ENCODE peak calls at places on chromosomes 6 and 20, in five cellular contexts. Q is GM12864, X is spleen, S is astrocyte of the spinal cord, D is heart right ventricle. V is an unnamed sample.

GRCh38 chr20:13119583-13119982 is 101.5 kb upstream of the ISM1 start:
- DNase-seq in S (peak; percentile 66), Q (no peak), X (no peak), D (no peak), V (peak; percentile 39)

GRCh38 chr6:98433325-98433724 is 401.0 kb upstream of the POU3F2 start:
- DNase-seq in S (no peak), Q (no peak), D (no peak), X (no peak), V (no peak)

GRCh38 chr6:22556298-22556697 is 13.1 kb upstream of the HDGFL1 start:
- DNase-seq in X (no peak), S (no peak), D (no peak), Q (no peak), V (no peak)

GRCh38 chr20:45823949-45824835 is 2.9 kb downstream of the TNNC2 start:
- DNase-seq in X (peak; percentile 85), D (peak; percentile 60), S (peak; percentile 39), Q (no peak), V (peak; percentile 65)

GRCh38 chr6:41255638-41256246 is 27.6 kb downstream of the TREML4 start:
- DNase-seq in D (no peak), S (no peak), Q (no peak), X (no peak), V (no peak)

GRCh38 chr6:153947817-153948447 is 91.1 kb upstream of the OPRM1 start:
- DNase-seq in Q (no peak), D (no peak), X (no peak), S (peak; percentile 5), V (peak; percentile 10)

GRCh38 chr6:157259443-157259842 is 63.9 kb downstream of the TMEM242 start:
- DNase-seq in Q (no peak), D (no peak), X (peak; percentile 39), S (no peak), V (no peak)

GRCh38 chr6:159953091-159953581 is 15.7 kb upstream of the IGF2R start:
- DNase-seq in S (peak; percentile 33), D (peak; percentile 55), Q (no peak), X (peak; percentile 84), V (no peak)

GRCh38 chr6:3623451-3624267 is 127.9 kb downstream of the PXDC1 start:
- DNase-seq in Q (no peak), S (no peak), X (peak; percentile 33), D (no peak), V (no peak)

GRCh38 chr6:51199272-51199671 is 380.6 kb downstream of the TFAP2B start:
- DNase-seq in D (no peak), Q (no peak), X (no peak), S (no peak), V (no peak)

GRCh38 chr6:146968041-146968760 is 236.0 kb upstream of the STXBP5 start:
- DNase-seq in Q (no peak), D (no peak), S (peak; percentile 86), X (no peak), V (no peak)

GRCh38 chr6:136446579-136447182 is 103.5 kb downstream of the MAP7 start:
- DNase-seq in S (no peak), X (no peak), D (no peak), Q (no peak), V (no peak)

GRCh38 chr6:56259163-56259562 is 11.8 kb upstream of the COL21A1 start:
- DNase-seq in Q (no peak), D (no peak), X (no peak), S (no peak), V (no peak)

GRCh38 chr6:36139431-36139830 is 9.1 kb downstream of the MAPK13 start:
- DNase-seq in D (no peak), S (no peak), Q (no peak), X (no peak), V (no peak)
- TF ChIP-seq CTCF in D (no peak), S (peak; percentile 20), Q (peak; percentile 42), X (no peak), V (no peak)

GRCh38 chr6:31597006-31597405 is 4.2 kb upstream of the NCR3 start:
- DNase-seq in D (no peak), S (peak; percentile 30), Q (no peak), X (no peak), V (no peak)
- TF ChIP-seq CTCF in D (peak; percentile 26), S (peak; percentile 42), Q (peak; percentile 66), X (peak; percentile 45), V (peak; percentile 36)

GRCh38 chr6:165890404-165890735 is 227.3 kb upstream of the PDE10A start:
- DNase-seq in D (no peak), X (no peak), Q (no peak), S (no peak), V (no peak)
- TF ChIP-seq CTCF in D (no peak), X (no peak), Q (no peak), S (no peak), V (no peak)

GRCh38 chr20:44268802-44269201 is 21.7 kb downstream of the GDAP1L1 start:
- DNase-seq in S (no peak), D (no peak), Q (no peak), X (no peak), V (no peak)

GRCh38 chr20:44274303-44275017 is 27.4 kb downstream of the GDAP1L1 start:
- DNase-seq in D (no peak), S (no peak), Q (no peak), X (no peak), V (no peak)

GRCh38 chr20:44273231-44274215 is 26.4 kb downstream of the GDAP1L1 start:
- DNase-seq in X (no peak), Q (no peak), S (no peak), D (no peak), V (peak; percentile 57)

DNA sequence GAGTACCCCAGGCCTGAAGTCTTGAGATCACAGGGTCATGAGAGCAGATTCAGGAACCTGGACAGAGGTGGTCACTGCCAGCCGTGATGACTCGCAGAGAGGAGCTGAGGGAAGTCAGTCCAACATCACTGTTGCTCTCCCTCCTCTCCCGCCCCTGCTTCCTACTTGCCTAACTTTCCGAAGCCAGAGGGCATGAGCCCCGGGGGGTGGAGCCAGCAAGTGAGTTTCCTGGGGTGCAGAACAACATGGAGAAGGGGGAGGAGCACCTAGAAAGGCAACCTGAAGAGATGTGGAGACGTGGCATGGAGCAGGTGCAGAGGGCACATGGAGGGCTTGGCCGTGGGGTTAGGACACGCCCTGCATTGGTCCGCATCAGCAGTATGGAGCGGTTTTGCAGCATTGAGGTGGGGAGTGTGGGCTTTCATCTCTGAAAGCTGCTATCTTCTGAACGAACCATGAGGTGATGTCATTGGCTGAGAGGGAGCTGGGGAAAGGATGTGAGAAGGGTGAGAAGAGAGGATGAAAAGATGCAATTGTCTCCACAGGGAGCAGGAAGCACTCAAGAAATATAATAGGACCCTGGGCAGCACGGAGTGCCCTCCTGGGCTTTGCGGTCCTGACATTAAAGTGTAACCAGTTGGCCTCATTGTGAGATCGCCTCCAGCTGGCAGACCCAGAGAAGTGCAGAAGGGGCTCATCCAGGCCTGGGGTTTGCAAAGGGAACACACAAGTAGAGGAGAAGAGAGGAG is 25.0 kb downstream of the GDAP1L1 start:
- DNase-seq in X (no peak), D (no peak), Q (no peak), S (no peak), V (no peak)
- TF ChIP-seq CTCF in X (no peak), D (no peak), Q (peak; percentile 54), S (peak; percentile 23), V (peak; percentile 12)

DNA sequence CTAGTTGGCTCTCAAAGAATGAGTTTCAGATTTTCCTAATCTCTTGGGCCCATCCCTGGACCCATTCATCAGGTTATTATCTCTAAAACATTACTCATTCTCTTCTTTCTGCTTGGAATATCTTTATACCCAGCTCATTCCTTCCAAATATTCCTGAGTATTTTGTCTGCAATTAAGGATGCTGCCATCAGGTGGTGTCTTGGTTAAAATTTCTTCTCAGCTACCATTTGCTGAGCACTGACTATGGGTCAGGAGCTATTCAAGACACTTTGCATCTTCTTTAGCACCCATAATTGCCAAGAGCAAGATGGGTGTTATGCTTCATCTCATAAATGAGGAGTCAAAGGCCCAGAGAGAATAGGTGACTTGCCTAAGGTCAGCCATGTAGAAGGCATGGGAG is 8.4 kb downstream of the SUN5 start:
- DNase-seq in Q (no peak), S (no peak), D (no peak), X (no peak), V (no peak)
- TF ChIP-seq CTCF in Q (no peak), S (no peak), D (no peak), X (no peak), V (no peak)

DNA sequence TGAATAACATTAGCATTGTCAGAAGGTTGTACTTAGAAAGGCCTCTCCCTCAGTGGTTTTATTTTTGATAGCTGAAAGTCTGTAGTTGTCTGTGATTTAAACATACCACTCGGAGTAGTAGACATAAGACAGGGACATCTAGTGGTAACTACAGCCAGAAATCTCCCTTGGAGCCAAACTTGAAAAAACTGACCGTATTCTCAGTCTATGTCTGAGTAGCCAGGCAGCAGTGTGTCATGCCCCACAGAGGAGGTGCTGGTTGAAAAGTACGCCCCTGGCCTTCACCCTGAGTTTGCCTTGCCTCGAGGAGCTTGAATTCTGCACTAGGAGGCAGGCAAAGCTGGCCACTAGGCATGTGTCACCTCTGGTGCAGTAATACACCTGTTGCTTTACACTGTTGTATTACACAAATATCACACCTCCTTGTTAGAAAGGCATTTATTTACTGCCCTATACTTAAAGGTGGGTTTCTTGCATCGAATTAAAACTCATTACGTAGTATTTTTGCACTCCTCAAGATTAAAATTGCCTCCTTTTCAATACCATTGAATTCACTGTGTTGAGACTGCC is 20.8 kb downstream of the ZBTB2 start:
- DNase-seq in S (peak; percentile 52), Q (no peak), D (no peak), X (no peak), V (no peak)
- TF ChIP-seq CTCF in S (peak; percentile 54), Q (no peak), D (no peak), X (no peak), V (no peak)

DNA sequence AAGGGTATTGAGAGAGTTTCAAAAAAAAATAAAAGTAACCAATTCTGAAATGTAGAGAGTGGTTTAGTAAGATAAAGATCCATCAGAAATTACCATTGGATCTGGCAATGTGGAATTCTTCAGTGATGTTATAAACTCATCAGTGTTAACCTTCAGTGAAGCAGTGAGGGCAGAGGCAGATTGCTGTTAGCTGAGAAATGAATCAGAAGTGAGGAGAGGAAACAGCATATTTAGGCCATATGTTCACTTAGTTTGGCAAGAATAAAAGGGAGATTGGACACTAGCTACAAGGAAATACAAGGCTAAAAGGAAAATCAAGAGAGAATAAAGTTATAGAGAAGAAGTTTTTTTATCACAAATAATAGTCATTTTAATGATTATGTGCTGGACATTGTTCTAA is 9.6 kb downstream of the KCNQ5 start:
- DNase-seq in S (peak; percentile 17), D (no peak), X (no peak), Q (no peak), V (no peak)
- TF ChIP-seq CTCF in S (no peak), D (no peak), X (no peak), Q (no peak), V (no peak)

DNA sequence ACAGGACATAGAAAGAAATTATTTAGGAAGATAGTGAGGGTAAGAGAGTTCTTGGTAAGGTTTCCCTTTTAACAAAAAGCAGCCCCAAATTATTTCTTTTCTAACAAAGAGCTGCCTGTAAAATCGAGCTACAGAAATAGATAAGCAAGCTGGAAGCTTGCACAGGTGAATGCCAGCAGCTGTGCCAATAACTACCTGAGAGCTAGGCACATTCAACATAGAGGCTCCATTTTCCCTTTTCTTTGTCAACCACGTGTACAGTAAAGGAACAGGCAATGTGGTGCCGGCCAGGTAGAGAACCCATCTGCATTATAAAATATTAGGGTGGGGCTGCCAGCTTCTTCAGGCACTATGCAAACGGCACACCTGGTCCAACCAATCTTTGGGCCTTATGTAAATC is 341.6 kb upstream of the JAG1 start:
- DNase-seq in D (no peak), X (no peak), Q (no peak), S (no peak), V (no peak)
- TF ChIP-seq CTCF in D (no peak), X (no peak), Q (no peak), S (no peak), V (no peak)